ENCODE peak calls at places on chromosomes 13 and 19, in four cellular contexts. P, M, Z and W are unnamed samples.

GRCh38 chr13:98372886-98373285 is 195.8 kb upstream of the RNF113B start:
- DNase-seq in P (no peak), M (no peak), Z (peak; percentile 65), W (no peak)

GRCh38 chr13:27170521-27171243 is 929 bp downstream of the USP12 start:
- DNase-seq in Z (no peak), P (peak; percentile 50), M (no peak), W (peak; percentile 78)

GRCh38 chr13:103351035-103351828 is 285.0 kb upstream of the SLC10A2 start:
- DNase-seq in Z (peak; percentile 75), M (no peak), P (no peak), W (no peak)

GRCh38 chr19:36686365-36687213 is 823 bp upstream of the ZNF567 start:
- DNase-seq in Z (no peak), M (no peak), P (no peak), W (no peak)

GRCh38 chr13:84296386-84296785 is 414.1 kb upstream of the SLITRK1 start:
- DNase-seq in P (no peak), Z (peak; percentile 72), M (no peak), W (no peak)

GRCh38 chr13:111216166-111216960 is 101.3 kb downstream of the ARHGEF7 start:
- DNase-seq in Z (peak; percentile 46), P (peak; percentile 43), M (no peak), W (no peak)

GRCh38 chr13:111875922-111876321 is 191.0 kb upstream of the SOX1 start:
- DNase-seq in P (no peak), M (no peak), Z (no peak), W (no peak)

GRCh38 chr13:99288069-99288468 is 19.1 kb downstream of the GPR183 start:
- DNase-seq in P (no peak), Z (peak; percentile 44), M (no peak), W (no peak)

GRCh38 chr13:62875118-62875640 is 1459.5 kb upstream of the PCDH20 start:
- DNase-seq in M (no peak), Z (no peak), P (no peak), W (no peak)

GRCh38 chr13:105069106-105069505 is 1466.4 kb downstream of the EFNB2 start:
- DNase-seq in P (no peak), Z (no peak), M (no peak), W (no peak)

GRCh38 chr13:73103238-73103637 is 44.4 kb downstream of the KLF5 start:
- DNase-seq in Z (no peak), P (no peak), M (no peak), W (no peak)

GRCh38 chr13:112113355-112113754 is 46.4 kb downstream of the SOX1 start:
- DNase-seq in Z (no peak), P (no peak), M (no peak), W (no peak)

GRCh38 chr13:91904597-91904996 is 506.2 kb downstream of the GPC5 start:
- DNase-seq in P (no peak), M (no peak), Z (no peak), W (no peak)

GRCh38 chr19:44553478-44554171 is 24.1 kb upstream of the CEACAM20 start:
- DNase-seq in Z (no peak), M (no peak), P (no peak), W (no peak)

GRCh38 chr13:45595968-45596367 is 19.6 kb downstream of the ERICH6B start:
- DNase-seq in P (no peak), M (no peak), Z (no peak), W (no peak)

GRCh38 chr13:37960427-37960826 is 90.9 kb upstream of the TRPC4 start:
- DNase-seq in Z (no peak), P (no peak), M (no peak), W (no peak)
- TF ChIP-seq CTCF in Z (peak; percentile 15), P (no peak), M (no peak), W (no peak)

GRCh38 chr19:4371209-4371897 is 28.0 kb downstream of the MPND start:
- DNase-seq in P (peak; percentile 63), M (no peak), Z (no peak), W (no peak)
- H3K4me1 ChIP-seq in P (peaks cover 90% of the 10 kb centered on the region), M (peaks cover 47% of the 10 kb centered on the region), Z (peaks cover 48% of the 10 kb centered on the region), W (peaks cover 88% of the 10 kb centered on the region)

GRCh38 chr19:47495478-47496372 is 11.7 kb upstream of the KPTN start:
- DNase-seq in Z (no peak), M (no peak), P (no peak), W (no peak)
- TF ChIP-seq CTCF in Z (no peak), M (no peak), P (no peak), W (no peak)

GRCh38 chr13:41017744-41018582 is 1.2 kb downstream of the ELF1 start:
- DNase-seq in P (no peak), Z (no peak), M (no peak), W (no peak)
- H3K4me1 ChIP-seq in P (peaks cover 33% of the 10 kb centered on the region), Z (no peaks in the 10 kb centered on the region), M (no peaks in the 10 kb centered on the region), W (peaks cover 20% of the 10 kb centered on the region)

DNA sequence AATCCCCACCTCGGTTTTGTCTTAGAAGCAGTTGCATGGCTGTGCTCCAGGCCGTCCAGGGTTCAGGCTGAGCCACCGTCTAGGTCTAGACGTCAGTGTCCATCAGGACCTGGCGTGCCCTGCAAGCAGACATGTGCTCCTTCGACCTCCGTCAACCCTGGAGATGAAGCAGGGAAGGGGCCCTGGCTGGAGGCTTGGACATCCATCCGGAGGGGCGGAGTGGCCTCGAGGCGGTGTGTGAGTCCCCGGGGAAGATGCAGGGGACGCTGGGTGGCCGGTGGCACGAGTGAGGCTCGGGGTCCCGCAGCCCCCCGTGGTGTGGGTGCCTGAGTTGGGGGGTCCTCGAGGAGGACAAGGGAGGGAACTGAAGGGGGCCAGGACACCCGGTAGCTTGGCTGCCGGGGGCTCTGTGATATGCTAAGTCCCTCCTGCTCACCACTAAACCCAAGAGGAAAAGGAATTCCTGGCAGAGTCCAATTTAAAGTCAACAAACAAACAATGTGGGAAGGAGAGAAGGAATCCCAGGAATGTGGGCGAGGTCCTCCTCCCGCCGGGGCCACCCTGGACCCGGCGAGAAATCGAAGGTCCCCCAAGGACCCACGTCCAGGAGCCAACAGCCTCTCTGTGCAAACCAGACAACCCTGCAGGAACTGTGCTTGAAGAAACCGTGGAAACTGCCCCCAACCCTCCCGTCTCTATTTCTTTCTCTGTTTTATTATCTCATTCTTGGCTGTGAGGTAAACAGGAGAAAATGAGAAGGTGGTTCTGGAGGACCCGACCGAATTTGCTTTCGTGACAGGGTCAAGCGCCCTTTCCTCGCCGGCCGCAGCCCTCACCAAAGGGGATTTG is 14.8 kb upstream of the PTBP1 start:
- DNase-seq in Z (peak; percentile 75), P (peak; percentile 12), M (no peak), W (no peak)
- TF ChIP-seq CTCF in Z (no peak), P (no peak), M (no peak), W (no peak)

GRCh38 chr19:17245535-17245984 is at the start of gene NR2F6:
- DNase-seq in P (no peak), Z (no peak), M (no peak), W (no peak)

GRCh38 chr19:17243854-17244617 is 1.7 kb downstream of the NR2F6 start:
- DNase-seq in M (no peak), P (peak; percentile 69), Z (no peak), W (peak; percentile 80)

GRCh38 chr19:17242431-17243208 is 3.1 kb downstream of the NR2F6 start:
- DNase-seq in M (no peak), Z (no peak), P (no peak), W (no peak)

GRCh38 chr19:17244618-17245534 is 843 bp downstream of the NR2F6 start:
- DNase-seq in P (no peak), M (peak; percentile 69), Z (no peak), W (peak; percentile 83)

GRCh38 chr19:17243340-17243853 is 2.3 kb downstream of the NR2F6 start:
- DNase-seq in P (no peak), Z (no peak), M (no peak), W (no peak)
- H3K4me1 ChIP-seq in P (peaks cover 35% of the 10 kb centered on the region), Z (peaks cover 6% of the 10 kb centered on the region), M (peaks cover 6% of the 10 kb centered on the region), W (peaks cover 24% of the 10 kb centered on the region)

DNA sequence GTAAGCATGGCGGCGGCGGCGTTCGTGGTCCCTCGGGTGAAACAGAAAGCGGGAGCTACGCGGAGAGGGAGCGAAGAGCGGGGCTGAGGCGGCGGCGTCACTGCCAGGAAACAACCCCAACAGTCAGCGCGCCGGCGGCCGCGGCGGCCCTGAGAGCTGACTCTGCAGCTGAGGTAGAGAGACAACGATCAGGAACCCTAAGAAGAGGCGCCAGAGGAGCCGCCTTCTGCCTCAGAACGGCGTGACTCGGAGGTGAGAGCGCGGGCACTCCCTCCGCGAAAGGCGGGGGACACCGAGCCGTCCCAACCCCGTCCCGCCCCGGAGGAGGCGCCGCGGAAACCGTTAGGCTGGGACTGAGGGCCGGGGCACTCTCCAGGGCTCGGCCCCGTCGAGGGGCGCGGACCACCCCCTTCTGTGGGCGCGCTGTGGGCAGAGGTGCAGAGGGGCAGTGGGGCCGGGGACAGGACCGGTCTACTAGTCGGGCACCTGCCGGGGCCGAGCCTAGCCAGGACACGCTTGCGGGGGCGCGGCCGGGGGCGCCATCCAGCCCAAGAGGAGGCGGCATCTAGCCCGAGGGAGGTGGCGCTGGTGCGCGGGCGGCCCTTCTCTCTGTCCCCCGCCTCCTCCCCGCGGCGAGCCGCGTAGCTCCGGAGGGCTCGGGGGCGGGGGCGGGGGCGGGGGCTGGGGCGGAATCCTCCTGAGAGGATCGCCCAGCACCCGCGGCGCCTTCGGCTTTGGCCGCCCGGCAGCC is 389 bp downstream of the FNDC3A start:
- DNase-seq in P (peak; percentile 80), Z (peak; percentile 78), M (peak; percentile 69), W (peak; percentile 93)
- TF ChIP-seq CTCF in P (no peak), Z (no peak), M (no peak), W (no peak)